ENCODE peak calls at places on chromosomes 13 and 19, in nine cellular contexts. T, W, H, L, A, M, V, Q and P are unnamed samples.

GRCh38 chr13:101265934-101266333 is 150.4 kb downstream of the NALCN start:
- DNase-seq in T (no peak), W (no peak), H (no peak), L (no peak), A (no peak), M (no peak), V (peak), Q (no peak), P (no peak)

GRCh38 chr13:20940083-20940482 is 37.5 kb upstream of the XPO4 start:
- DNase-seq in T (no peak), W (no peak), H (no peak), L (no peak), A (no peak), M (no peak), V (no peak), Q (no peak), P (no peak)

GRCh38 chr13:66794340-66795031 is 435.6 kb downstream of the PCDH9 start:
- DNase-seq in T (no peak), W (no peak), H (no peak), L (peak), A (no peak), M (no peak), V (no peak), Q (no peak), P (no peak)

GRCh38 chr19:22519152-22519551 is 97.0 kb upstream of the ZNF98 start:
- DNase-seq in T (no peak), W (no peak), H (no peak), L (no peak), A (no peak), M (no peak), V (no peak), Q (no peak), P (no peak)

GRCh38 chr13:60591348-60591747 is 194.3 kb downstream of the TDRD3 start:
- DNase-seq in T (no peak), W (no peak), H (no peak), L (peak), A (no peak), M (no peak), V (peak), Q (no peak), P (peak)

GRCh38 chr19:16588089-16588823 is 16.0 kb upstream of the SLC35E1 start:
- DNase-seq in T (no peak), W (peak), H (peak), L (peak), A (peak), M (no peak), V (peak), Q (peak), P (no peak)

GRCh38 chr13:33940256-33940655 is 122.3 kb downstream of the RFC3 start:
- DNase-seq in T (no peak), W (no peak), H (no peak), L (no peak), A (no peak), M (no peak), V (no peak), Q (no peak), P (no peak)

GRCh38 chr13:47049276-47049989 is 152.6 kb upstream of the HTR2A start:
- DNase-seq in T (no peak), W (no peak), H (no peak), L (no peak), A (no peak), M (no peak), V (no peak), Q (no peak), P (no peak)

GRCh38 chr19:47040869-47041268 is 7.6 kb downstream of the TMEM160 start:
- DNase-seq in T (no peak), W (no peak), H (no peak), L (no peak), A (peak), M (no peak), V (no peak), Q (no peak), P (no peak)

GRCh38 chr13:111389621-111390521 is 69.4 kb downstream of the TEX29 start:
- DNase-seq in T (no peak), W (no peak), H (no peak), L (no peak), A (peak), M (no peak), V (no peak), Q (no peak), P (no peak)

GRCh38 chr13:106105153-106105552 is 430.3 kb downstream of the EFNB2 start:
- DNase-seq in T (no peak), W (no peak), H (no peak), L (no peak), A (no peak), M (no peak), V (no peak), Q (no peak), P (no peak)

GRCh38 chr19:9865732-9866627 is 30.9 kb downstream of the PIN1 start:
- DNase-seq in T (no peak), W (no peak), H (peak), L (no peak), A (no peak), M (no peak), V (no peak), Q (no peak), P (no peak)

GRCh38 chr13:40210865-40211585 is 455.4 kb downstream of the FOXO1 start:
- DNase-seq in T (no peak), W (no peak), H (no peak), L (no peak), A (no peak), M (no peak), V (no peak), Q (no peak), P (no peak)

GRCh38 chr19:11332822-11333221 is 6.6 kb downstream of the RAB3D start:
- DNase-seq in T (no peak), W (no peak), H (no peak), L (no peak), A (peak), M (no peak), V (no peak), Q (no peak), P (no peak)

GRCh38 chr13:50353651-50354415 is 338.6 kb downstream of the KCNRG start:
- DNase-seq in T (no peak), W (no peak), H (no peak), L (no peak), A (no peak), M (no peak), V (no peak), Q (no peak), P (peak)

GRCh38 chr13:21638319-21639282 is 32.3 kb upstream of the FGF9 start:
- DNase-seq in T (no peak), W (peak), H (peak), L (peak), A (no peak), M (no peak), V (peak), Q (no peak), P (no peak)

GRCh38 chr13:97574926-97575325 is 141.0 kb downstream of the RAP2A start:
- DNase-seq in T (no peak), W (peak), H (peak), L (peak), A (no peak), M (no peak), V (peak), Q (no peak), P (peak)

GRCh38 chr13:93270769-93271753 is 44.5 kb downstream of the GPC6 start:
- DNase-seq in T (no peak), W (no peak), H (no peak), L (peak), A (no peak), M (no peak), V (no peak), Q (no peak), P (no peak)

GRCh38 chr13:97226788-97227627 is 4.9 kb downstream of the MBNL2 start:
- DNase-seq in T (no peak), W (peak), H (peak), L (peak), A (no peak), M (no peak), V (peak), Q (no peak), P (no peak)

GRCh38 chr13:29282096-29282495 is 313.4 kb downstream of the SLC7A1 start:
- DNase-seq in T (no peak), W (no peak), H (no peak), L (no peak), A (peak), M (no peak), V (no peak), Q (no peak), P (no peak)

GRCh38 chr13:23509781-23510543 is 60.2 kb upstream of the TNFRSF19 start:
- DNase-seq in T (no peak), W (no peak), H (no peak), L (no peak), A (no peak), M (no peak), V (no peak), Q (no peak), P (peak)

GRCh38 chr19:5832049-5832448 is 7.5 kb downstream of the FUT6 start:
- DNase-seq in T (no peak), W (no peak), H (no peak), L (no peak), A (no peak), M (no peak), V (no peak), Q (no peak), P (no peak)

GRCh38 chr13:112445411-112446271 is 69.5 kb downstream of the SPACA7 start:
- DNase-seq in T (no peak), W (no peak), H (peak), L (no peak), A (no peak), M (no peak), V (no peak), Q (peak), P (no peak)

GRCh38 chr13:27638521-27638920 is 16.8 kb downstream of the POLR1D start:
- DNase-seq in T (no peak), W (no peak), H (no peak), L (no peak), A (no peak), M (no peak), V (peak), Q (no peak), P (no peak)

GRCh38 chr13:23725922-23726321 is 155.7 kb downstream of the TNFRSF19 start:
- DNase-seq in T (no peak), W (no peak), H (no peak), L (no peak), A (no peak), M (peak), V (no peak), Q (no peak), P (no peak)

GRCh38 chr13:102452831-102453230 is 51.0 kb upstream of the FGF14 start:
- DNase-seq in T (no peak), W (no peak), H (no peak), L (no peak), A (no peak), M (no peak), V (no peak), Q (no peak), P (no peak)

GRCh38 chr13:29676535-29676934 is 81.0 kb upstream of the SLC7A1 start:
- DNase-seq in T (no peak), W (no peak), H (no peak), L (no peak), A (no peak), M (no peak), V (no peak), Q (no peak), P (peak)

GRCh38 chr13:100269837-100270236 is 180.9 kb downstream of the PCCA start:
- DNase-seq in T (no peak), W (no peak), H (no peak), L (no peak), A (no peak), M (peak), V (peak), Q (peak), P (peak)

GRCh38 chr19:45553464-45553863 is 31.1 kb downstream of the OPA3 start:
- DNase-seq in T (no peak), W (no peak), H (no peak), L (no peak), A (peak), M (no peak), V (no peak), Q (no peak), P (no peak)

GRCh38 chr19:54388001-54388802 is 23.5 kb upstream of the LAIR1 start:
- DNase-seq in T (peak), W (peak), H (peak), L (peak), A (no peak), M (no peak), V (peak), Q (no peak), P (no peak)

GRCh38 chr13:24183741-24184182 is 23.2 kb downstream of the SPATA13 start:
- DNase-seq in T (no peak), W (no peak), H (no peak), L (no peak), A (no peak), M (no peak), V (no peak), Q (no peak), P (no peak)

GRCh38 chr13:40789275-40790231 is at the start of gene SLC25A15:
- DNase-seq in T (peak), W (peak), H (peak), L (peak), A (peak), M (peak), V (peak), Q (peak), P (peak)

GRCh38 chr19:19021115-19021514 is 12.2 kb downstream of the SUGP2 start:
- DNase-seq in T (no peak), W (no peak), H (no peak), L (no peak), A (peak), M (no peak), V (no peak), Q (no peak), P (peak)

GRCh38 chr13:40528881-40529280 is 137.6 kb downstream of the FOXO1 start:
- DNase-seq in T (no peak), W (no peak), H (no peak), L (no peak), A (no peak), M (no peak), V (no peak), Q (no peak), P (peak)

GRCh38 chr13:33263484-33263883 is 22.1 kb downstream of the STARD13 start:
- DNase-seq in T (no peak), W (no peak), H (no peak), L (no peak), A (no peak), M (no peak), V (no peak), Q (no peak), P (no peak)